ENCODE peak calls at places on chromosomes 5 and 9, in five cellular contexts. One of them, this sample, is unnamed.

GRCh38 chr9:114900937-114901802 is 29.2 kb downstream of the TNFSF8 start:
- DNase-seq in H1: no peak
- DNase-seq in SK-N-SH: no peak
- DNase-seq in NT2/D1: no peak
- DNase-seq in HCT116: no peak
- DNase-seq in this sample: no peak

GRCh38 chr5:129342796-129343195 is 117.3 kb upstream of the ADAMTS19 start:
- DNase-seq in H1: no peak
- DNase-seq in SK-N-SH: no peak
- DNase-seq in NT2/D1: no peak
- DNase-seq in HCT116: no peak
- DNase-seq in this sample: no peak

GRCh38 chr5:32531885-32532520 is 53.4 kb upstream of the SUB1 start:
- DNase-seq in H1: peak; percentile 13
- DNase-seq in SK-N-SH: no peak
- DNase-seq in NT2/D1: no peak
- DNase-seq in HCT116: no peak
- DNase-seq in this sample: no peak

GRCh38 chr5:15574806-15575205 is 74.8 kb downstream of the FBXL7 start:
- DNase-seq in H1: no peak
- DNase-seq in SK-N-SH: no peak
- DNase-seq in NT2/D1: no peak
- DNase-seq in HCT116: no peak
- DNase-seq in this sample: no peak

GRCh38 chr9:113573959-113574352 is 110.4 kb downstream of the RGS3 start:
- DNase-seq in H1: no peak
- DNase-seq in SK-N-SH: no peak
- DNase-seq in NT2/D1: no peak
- DNase-seq in HCT116: no peak
- DNase-seq in this sample: no peak

GRCh38 chr5:81513982-81514381 is 120.0 kb upstream of the ACOT12 start:
- DNase-seq in H1: no peak
- DNase-seq in SK-N-SH: no peak
- DNase-seq in NT2/D1: no peak
- DNase-seq in HCT116: no peak
- DNase-seq in this sample: no peak

GRCh38 chr5:72079288-72079687 is 28.0 kb upstream of the MAP1B start:
- DNase-seq in H1: no peak
- DNase-seq in SK-N-SH: no peak
- DNase-seq in NT2/D1: no peak
- DNase-seq in HCT116: no peak
- DNase-seq in this sample: no peak

GRCh38 chr5:75640395-75640794 is 29.1 kb downstream of the ANKDD1B start:
- DNase-seq in H1: no peak
- DNase-seq in SK-N-SH: no peak
- DNase-seq in NT2/D1: no peak
- DNase-seq in HCT116: peak; percentile 4
- DNase-seq in this sample: no peak

GRCh38 chr9:89994988-89995613 is 390.3 kb downstream of the GADD45G start:
- DNase-seq in H1: no peak
- DNase-seq in SK-N-SH: no peak
- DNase-seq in NT2/D1: no peak
- DNase-seq in HCT116: no peak
- DNase-seq in this sample: no peak

GRCh38 chr5:126357585-126358342 is 65.4 kb upstream of the GRAMD2B start:
- DNase-seq in H1: no peak
- DNase-seq in SK-N-SH: no peak
- DNase-seq in NT2/D1: no peak
- DNase-seq in HCT116: no peak
- DNase-seq in this sample: no peak

GRCh38 chr5:69451941-69452652 is 37.2 kb downstream of the MARVELD2 start:
- DNase-seq in H1: no peak
- DNase-seq in SK-N-SH: no peak
- DNase-seq in NT2/D1: no peak
- DNase-seq in HCT116: no peak
- DNase-seq in this sample: no peak

GRCh38 chr5:132962429-132962928 is 955 bp downstream of the AFF4 start:
- DNase-seq in H1: no peak
- DNase-seq in SK-N-SH: peak; percentile 56
- DNase-seq in NT2/D1: no peak
- DNase-seq in HCT116: peak; percentile 32
- DNase-seq in this sample: peak; percentile 28

GRCh38 chr9:106583751-106584150 is 279.2 kb upstream of the ZNF462 start:
- DNase-seq in H1: no peak
- DNase-seq in SK-N-SH: no peak
- DNase-seq in NT2/D1: no peak
- DNase-seq in HCT116: no peak
- DNase-seq in this sample: no peak

GRCh38 chr9:89445135-89445797 is 52.6 kb downstream of the SEMA4D start:
- DNase-seq in H1: no peak
- DNase-seq in SK-N-SH: no peak
- DNase-seq in NT2/D1: no peak
- DNase-seq in HCT116: no peak
- DNase-seq in this sample: no peak

GRCh38 chr5:54930736-54931135 is 54.7 kb downstream of the ESM1 start:
- DNase-seq in H1: no peak
- DNase-seq in SK-N-SH: no peak
- DNase-seq in NT2/D1: no peak
- DNase-seq in HCT116: no peak
- DNase-seq in this sample: no peak

GRCh38 chr9:69204869-69205268 is 30.8 kb downstream of the TJP2 start:
- DNase-seq in H1: no peak
- DNase-seq in SK-N-SH: no peak
- DNase-seq in NT2/D1: no peak
- DNase-seq in HCT116: no peak
- DNase-seq in this sample: no peak

GRCh38 chr9:69857131-69857530 is 36.5 kb downstream of the CFAP95 start:
- DNase-seq in H1: no peak
- DNase-seq in SK-N-SH: no peak
- DNase-seq in NT2/D1: no peak
- DNase-seq in HCT116: no peak
- DNase-seq in this sample: no peak

GRCh38 chr5:158435161-158435616 is 576.2 kb upstream of the CLINT1 start:
- DNase-seq in H1: no peak
- DNase-seq in SK-N-SH: no peak
- DNase-seq in NT2/D1: no peak
- DNase-seq in HCT116: no peak
- DNase-seq in this sample: no peak

GRCh38 chr5:116009806-116010205 is 22.5 kb upstream of the ARL14EPL start:
- DNase-seq in H1: no peak
- DNase-seq in SK-N-SH: no peak
- DNase-seq in NT2/D1: no peak
- DNase-seq in HCT116: no peak
- DNase-seq in this sample: no peak

GRCh38 chr5:143596500-143596820 is 193.0 kb upstream of the NR3C1 start:
- DNase-seq in H1: no peak
- DNase-seq in SK-N-SH: no peak
- DNase-seq in NT2/D1: no peak
- DNase-seq in HCT116: no peak
- DNase-seq in this sample: no peak

GRCh38 chr5:65066787-65067506 is 298.2 kb downstream of the CWC27 start:
- DNase-seq in H1: no peak
- DNase-seq in SK-N-SH: no peak
- DNase-seq in NT2/D1: no peak
- DNase-seq in HCT116: no peak
- DNase-seq in this sample: no peak

GRCh38 chr5:72134226-72134625 is 27.0 kb downstream of the MAP1B start:
- DNase-seq in H1: no peak
- DNase-seq in SK-N-SH: no peak
- DNase-seq in NT2/D1: no peak
- DNase-seq in HCT116: no peak
- DNase-seq in this sample: no peak

GRCh38 chr9:93713716-93714115 is 137.3 kb downstream of the PHF2 start:
- DNase-seq in H1: no peak
- DNase-seq in SK-N-SH: no peak
- DNase-seq in NT2/D1: no peak
- DNase-seq in HCT116: no peak
- DNase-seq in this sample: no peak

GRCh38 chr9:93710370-93710723 is 134.0 kb downstream of the PHF2 start:
- DNase-seq in H1: no peak
- DNase-seq in SK-N-SH: no peak
- DNase-seq in NT2/D1: no peak
- DNase-seq in HCT116: no peak
- DNase-seq in this sample: no peak

GRCh38 chr9:93709600-93710369 is 133.4 kb downstream of the PHF2 start:
- DNase-seq in H1: no peak
- DNase-seq in SK-N-SH: no peak
- DNase-seq in NT2/D1: no peak
- DNase-seq in HCT116: no peak
- DNase-seq in this sample: no peak

GRCh38 chr9:93711002-93711401 is 134.6 kb downstream of the PHF2 start:
- DNase-seq in H1: no peak
- DNase-seq in SK-N-SH: no peak
- DNase-seq in NT2/D1: no peak
- DNase-seq in HCT116: no peak
- DNase-seq in this sample: no peak

DNA sequence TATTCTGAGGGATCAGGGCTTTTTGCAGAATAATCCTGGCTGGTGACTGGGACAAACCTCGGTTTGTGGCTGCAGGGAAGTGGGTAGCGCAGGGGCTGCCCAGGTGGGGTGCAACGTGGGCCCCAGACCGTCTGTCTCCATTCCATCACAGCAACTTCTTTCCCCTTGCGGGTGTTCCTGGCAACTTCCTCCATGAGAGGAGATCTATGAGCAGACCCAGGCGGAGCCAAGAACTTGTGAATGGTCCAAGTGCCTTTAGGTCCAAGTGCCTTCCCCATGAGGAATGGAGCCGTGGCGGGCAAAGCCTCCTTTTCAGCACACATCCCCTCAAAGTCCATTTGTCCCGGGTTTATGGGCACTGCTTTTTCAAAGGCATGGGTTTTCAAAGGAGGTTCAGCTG is 136.5 kb downstream of the PHF2 start:
- DNase-seq in H1: no peak
- DNase-seq in SK-N-SH: no peak
- DNase-seq in NT2/D1: no peak
- DNase-seq in HCT116: no peak
- DNase-seq in this sample: no peak
- TF ChIP-seq YY1 in H1: no peak
- TF ChIP-seq YY1 in SK-N-SH: no peak
- TF ChIP-seq YY1 in NT2/D1: no peak
- TF ChIP-seq YY1 in HCT116: no peak
- TF ChIP-seq YY1 in this sample: no peak

GRCh38 chr9:82512724-82513123 is 524.2 kb downstream of the SPATA31D1 start:
- DNase-seq in H1: no peak
- DNase-seq in SK-N-SH: no peak
- DNase-seq in NT2/D1: no peak
- DNase-seq in HCT116: no peak
- DNase-seq in this sample: no peak
- TF ChIP-seq YY1 in H1: no peak
- TF ChIP-seq YY1 in SK-N-SH: no peak
- TF ChIP-seq YY1 in NT2/D1: no peak
- TF ChIP-seq YY1 in HCT116: no peak
- TF ChIP-seq YY1 in this sample: no peak

GRCh38 chr9:112041199-112041535 is 133.9 kb downstream of the SUSD1 start:
- DNase-seq in H1: no peak
- DNase-seq in SK-N-SH: no peak
- DNase-seq in NT2/D1: no peak
- DNase-seq in HCT116: no peak
- DNase-seq in this sample: no peak

GRCh38 chr9:112035166-112035816 is 138.7 kb downstream of the UGCG start:
- DNase-seq in H1: no peak
- DNase-seq in SK-N-SH: no peak
- DNase-seq in NT2/D1: no peak
- DNase-seq in HCT116: no peak
- DNase-seq in this sample: no peak

GRCh38 chr9:112038017-112038408 is 137.1 kb downstream of the SUSD1 start:
- DNase-seq in H1: no peak
- DNase-seq in SK-N-SH: no peak
- DNase-seq in NT2/D1: no peak
- DNase-seq in HCT116: no peak
- DNase-seq in this sample: no peak

GRCh38 chr9:112034216-112034611 is 137.6 kb downstream of the UGCG start:
- DNase-seq in H1: no peak
- DNase-seq in SK-N-SH: no peak
- DNase-seq in NT2/D1: no peak
- DNase-seq in HCT116: no peak
- DNase-seq in this sample: no peak

DNA sequence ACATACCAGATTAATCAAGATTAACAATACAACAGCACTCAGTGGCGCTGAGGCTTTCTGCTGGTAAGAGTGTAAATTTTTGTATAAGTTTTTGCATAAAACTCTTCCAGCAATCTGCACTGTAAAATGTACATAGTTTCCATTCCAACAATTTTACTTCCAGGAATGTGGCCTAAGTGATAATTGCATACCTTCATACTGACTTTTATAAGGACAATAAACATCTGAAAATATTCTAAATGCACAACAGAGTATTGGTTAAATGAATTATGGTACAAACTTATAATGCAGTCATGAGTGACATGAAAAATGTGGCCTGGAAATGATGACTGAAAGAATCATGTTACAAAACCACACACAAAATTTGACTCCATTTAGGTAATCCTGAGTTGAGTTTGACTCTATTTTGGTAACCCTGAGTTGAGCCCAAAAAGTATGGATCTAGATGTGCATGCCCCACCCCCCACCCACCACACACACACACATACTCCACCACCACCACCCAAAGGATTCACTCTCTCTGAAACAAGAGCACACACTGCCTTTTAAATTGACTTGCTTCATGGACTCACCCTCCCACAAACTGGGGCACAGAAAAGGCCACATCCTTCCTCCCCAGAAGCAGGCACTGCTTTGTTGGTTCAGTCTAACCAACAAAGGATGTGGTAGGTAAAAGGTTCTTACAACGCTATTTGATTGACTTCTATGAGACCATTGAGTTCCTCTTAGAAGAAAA is 137.6 kb downstream of the SUSD1 start:
- DNase-seq in H1: no peak
- DNase-seq in SK-N-SH: no peak
- DNase-seq in NT2/D1: no peak
- DNase-seq in HCT116: no peak
- DNase-seq in this sample: no peak
- TF ChIP-seq YY1 in H1: no peak
- TF ChIP-seq YY1 in SK-N-SH: no peak
- TF ChIP-seq YY1 in NT2/D1: no peak
- TF ChIP-seq YY1 in HCT116: no peak
- TF ChIP-seq YY1 in this sample: no peak

GRCh38 chr5:163563880-163564279 is 58.5 kb downstream of the MAT2B start:
- DNase-seq in H1: no peak
- DNase-seq in SK-N-SH: no peak
- DNase-seq in NT2/D1: no peak
- DNase-seq in HCT116: no peak
- DNase-seq in this sample: no peak
- TF ChIP-seq YY1 in H1: no peak
- TF ChIP-seq YY1 in SK-N-SH: no peak
- TF ChIP-seq YY1 in NT2/D1: no peak
- TF ChIP-seq YY1 in HCT116: no peak
- TF ChIP-seq YY1 in this sample: no peak